ENCODE peak calls at places on chromosomes 2 and 18, in five cellular contexts. D is fibroblast of lung, P is uterus, K is AG10803, Y is breast epithelium. A is an unnamed sample.

GRCh38 chr2:88590998-88591613 is 36.2 kb downstream of the EIF2AK3 start:
- DNase-seq in K (peak), D (peak), P (peak), Y (no peak), A (no peak)

GRCh38 chr18:36296591-36297418 is 708 bp upstream of the FHOD3 start:
- DNase-seq in D (peak), Y (no peak), K (peak), P (peak), A (no peak)

GRCh38 chr18:25288340-25288955 is 63.5 kb downstream of the ZNF521 start:
- DNase-seq in P (no peak), Y (no peak), K (no peak), D (no peak), A (no peak)

GRCh38 chr2:109474319-109474825 is 139.4 kb downstream of the SEPTIN10 start:
- DNase-seq in D (no peak), K (no peak), P (no peak), Y (no peak), A (no peak)

GRCh38 chr18:10892801-10893595 is 256.4 kb downstream of the PIEZO2 start:
- DNase-seq in Y (no peak), P (no peak), K (peak), D (no peak), A (no peak)

GRCh38 chr18:43420950-43421349 is 143.7 kb upstream of the SYT4 start:
- DNase-seq in K (no peak), P (no peak), Y (no peak), D (no peak), A (no peak)

GRCh38 chr2:9657083-9657482 is 26.3 kb upstream of the YWHAQ start:
- DNase-seq in P (no peak), D (no peak), Y (no peak), K (no peak), A (no peak)

GRCh38 chr2:176409671-176410070 is 140.4 kb downstream of the MTX2 start:
- DNase-seq in P (no peak), Y (no peak), D (no peak), K (peak), A (no peak)

GRCh38 chr2:177147834-177148233 is 64.8 kb upstream of the HNRNPA3 start:
- DNase-seq in Y (no peak), P (no peak), K (no peak), D (no peak), A (no peak)

GRCh38 chr2:210955591-210955990 is 399.2 kb downstream of the CPS1 start:
- DNase-seq in D (peak), K (no peak), P (no peak), Y (no peak), A (no peak)

GRCh38 chr2:19902272-19902730 is 518 bp upstream of the TTC32 start:
- DNase-seq in P (no peak), Y (no peak), K (no peak), D (no peak), A (no peak)

GRCh38 chr2:53859354-53860159 is at the start of gene GPR75:
- DNase-seq in Y (peak), P (no peak), D (peak), K (peak), A (no peak)

GRCh38 chr2:126769118-126769517 is 113.2 kb downstream of the GYPC start:
- DNase-seq in D (no peak), K (no peak), P (no peak), Y (no peak), A (no peak)

GRCh38 chr2:99425022-99425421 is 64.8 kb downstream of the REV1 start:
- DNase-seq in P (no peak), Y (no peak), K (peak), D (peak), A (no peak)

GRCh38 chr18:2846638-2847340 is at the start of gene EMILIN2:
- DNase-seq in P (peak), K (peak), D (peak), Y (no peak), A (peak)

GRCh38 chr18:56139792-56140254 is 498.6 kb downstream of the TXNL1 start:
- DNase-seq in D (peak), K (peak), P (peak), Y (no peak), A (no peak)

GRCh38 chr2:75464348-75464946 is 96.3 kb downstream of the EVA1A start:
- DNase-seq in D (peak), Y (no peak), P (no peak), K (peak), A (no peak)

GRCh38 chr2:241066171-241066892 is 35.8 kb downstream of the MTERF4 start:
- DNase-seq in D (no peak), Y (no peak), P (no peak), K (no peak), A (no peak)

GRCh38 chr2:152098798-152099654 is at the start of gene CACNB4:
- DNase-seq in K (peak), P (no peak), D (no peak), Y (no peak), A (peak)

GRCh38 chr2:138823651-138824050 is 43.5 kb upstream of the NXPH2 start:
- DNase-seq in Y (no peak), K (no peak), D (no peak), P (no peak), A (no peak)

GRCh38 chr2:232340171-232340935 is 38.2 kb upstream of the ALPP start:
- DNase-seq in D (no peak), Y (peak), P (no peak), K (no peak), A (no peak)

GRCh38 chr2:154556146-154556545 is 142.3 kb upstream of the KCNJ3 start:
- DNase-seq in Y (no peak), D (no peak), K (no peak), P (no peak), A (no peak)

GRCh38 chr2:191051177-191051576 is 37.2 kb upstream of the STAT1 start:
- DNase-seq in D (peak), P (no peak), K (no peak), Y (no peak), A (no peak)

GRCh38 chr2:173647681-173648350 is 293.1 kb downstream of the CDCA7 start:
- DNase-seq in P (no peak), D (peak), Y (no peak), K (peak), A (no peak)

GRCh38 chr18:41038071-41038470 is 917.0 kb upstream of the PIK3C3 start:
- DNase-seq in D (no peak), P (no peak), K (no peak), Y (no peak), A (no peak)

GRCh38 chr18:48053881-48054586 is 123.6 kb upstream of the SMAD2 start:
- DNase-seq in K (no peak), D (no peak), P (no peak), Y (no peak), A (no peak)

GRCh38 chr18:2955966-2956521 is 56.9 kb downstream of the LPIN2 start:
- DNase-seq in Y (no peak), P (no peak), D (no peak), K (peak), A (no peak)

GRCh38 chr2:218659258-218659987 is at the start of the genes BCS1L and ZNF142:
- DNase-seq in K (peak), Y (peak), D (peak), P (peak), A (peak)

GRCh38 chr2:218655751-218656150 is 3.7 kb downstream of the ZNF142 start:
- DNase-seq in K (no peak), Y (no peak), D (no peak), P (no peak), A (no peak)

GRCh38 chr2:218662377-218662776 is 2.9 kb downstream of the BCS1L start:
- DNase-seq in D (no peak), K (no peak), P (no peak), Y (no peak), A (no peak)

GRCh38 chr2:218659988-218660358 is 490 bp downstream of the BCS1L start:
- DNase-seq in K (no peak), P (no peak), D (no peak), Y (no peak), A (no peak)

DNA sequence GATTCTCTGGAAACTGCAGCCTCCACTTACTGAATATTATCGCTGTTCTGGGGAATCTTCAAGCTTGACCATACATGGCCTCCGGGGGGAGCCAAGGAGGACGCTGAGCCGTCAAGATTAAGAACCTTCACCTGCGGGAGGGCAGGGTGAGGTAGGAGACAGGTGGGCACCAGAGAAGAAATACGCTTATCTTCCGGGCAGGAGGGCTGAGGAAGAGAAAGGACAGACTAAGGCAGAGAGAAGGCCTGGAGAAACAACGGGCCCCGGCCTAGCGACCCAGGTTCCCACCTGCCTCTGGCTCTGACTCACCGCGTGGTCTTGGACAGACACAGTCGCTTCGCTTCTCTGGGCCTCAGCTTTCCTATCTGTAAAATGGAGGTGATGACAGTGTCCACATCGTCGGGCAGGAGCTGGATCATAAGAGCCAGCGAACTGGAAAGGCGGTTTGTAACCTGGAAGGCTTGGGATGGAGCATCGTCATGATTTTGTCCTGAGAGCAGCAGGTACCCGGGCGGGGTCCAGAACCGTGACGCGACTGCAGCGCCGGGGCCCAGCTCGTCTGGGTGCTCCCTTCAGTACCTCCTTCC is 659 bp downstream of the ZNF142 start:
- DNase-seq in Y (no peak), D (peak), P (no peak), K (peak), A (peak)
- TF ChIP-seq CTCF in Y (peak), D (peak), P (no peak), K (peak), A (no peak)

DNA sequence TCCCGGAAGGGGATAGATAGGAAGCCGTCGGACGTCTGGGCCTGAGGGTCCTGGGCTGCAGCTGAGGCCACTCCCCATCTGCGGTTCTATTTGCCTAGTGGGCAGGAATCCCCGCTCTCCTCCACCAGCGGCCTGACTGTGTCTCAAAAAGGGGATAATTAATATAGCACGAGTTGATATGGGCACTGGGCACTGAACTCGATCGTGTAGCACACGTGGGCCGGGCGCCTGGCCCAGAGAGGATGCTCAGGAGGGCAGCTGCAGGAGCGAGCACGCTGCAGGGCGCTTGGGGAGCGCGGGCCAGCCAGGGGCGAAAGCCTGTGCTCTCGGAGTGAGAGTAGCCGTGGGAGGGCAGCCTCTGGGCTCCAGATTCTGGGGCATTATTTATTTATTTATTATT is 8.8 kb upstream of the GBX2 start:
- DNase-seq in D (no peak), K (no peak), P (no peak), Y (no peak), A (no peak)
- TF ChIP-seq CTCF in D (no peak), K (no peak), P (no peak), Y (no peak), A (no peak)

DNA sequence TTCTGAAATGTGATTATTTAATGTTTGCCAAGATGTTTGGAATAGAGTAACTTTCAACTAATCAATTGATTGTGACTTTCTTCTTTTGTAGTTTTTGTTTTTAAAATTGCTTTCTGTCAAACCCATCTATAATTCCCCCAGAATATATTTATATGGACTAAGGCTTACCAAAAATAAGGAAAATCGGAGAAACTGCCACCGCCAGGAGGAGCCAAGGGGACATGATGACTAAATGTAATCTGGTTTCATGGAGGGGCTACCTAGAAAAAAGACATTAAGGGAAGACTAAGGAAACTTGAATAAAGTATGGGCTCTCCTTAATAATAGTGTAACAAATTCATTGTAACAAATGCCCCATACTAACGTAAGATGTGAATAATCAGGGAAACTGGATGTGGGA is 19.5 kb downstream of the BOLA3 start:
- DNase-seq in P (no peak), Y (no peak), K (no peak), D (no peak), A (no peak)
- TF ChIP-seq CTCF in P (no peak), Y (no peak), K (peak), D (peak), A (no peak)

DNA sequence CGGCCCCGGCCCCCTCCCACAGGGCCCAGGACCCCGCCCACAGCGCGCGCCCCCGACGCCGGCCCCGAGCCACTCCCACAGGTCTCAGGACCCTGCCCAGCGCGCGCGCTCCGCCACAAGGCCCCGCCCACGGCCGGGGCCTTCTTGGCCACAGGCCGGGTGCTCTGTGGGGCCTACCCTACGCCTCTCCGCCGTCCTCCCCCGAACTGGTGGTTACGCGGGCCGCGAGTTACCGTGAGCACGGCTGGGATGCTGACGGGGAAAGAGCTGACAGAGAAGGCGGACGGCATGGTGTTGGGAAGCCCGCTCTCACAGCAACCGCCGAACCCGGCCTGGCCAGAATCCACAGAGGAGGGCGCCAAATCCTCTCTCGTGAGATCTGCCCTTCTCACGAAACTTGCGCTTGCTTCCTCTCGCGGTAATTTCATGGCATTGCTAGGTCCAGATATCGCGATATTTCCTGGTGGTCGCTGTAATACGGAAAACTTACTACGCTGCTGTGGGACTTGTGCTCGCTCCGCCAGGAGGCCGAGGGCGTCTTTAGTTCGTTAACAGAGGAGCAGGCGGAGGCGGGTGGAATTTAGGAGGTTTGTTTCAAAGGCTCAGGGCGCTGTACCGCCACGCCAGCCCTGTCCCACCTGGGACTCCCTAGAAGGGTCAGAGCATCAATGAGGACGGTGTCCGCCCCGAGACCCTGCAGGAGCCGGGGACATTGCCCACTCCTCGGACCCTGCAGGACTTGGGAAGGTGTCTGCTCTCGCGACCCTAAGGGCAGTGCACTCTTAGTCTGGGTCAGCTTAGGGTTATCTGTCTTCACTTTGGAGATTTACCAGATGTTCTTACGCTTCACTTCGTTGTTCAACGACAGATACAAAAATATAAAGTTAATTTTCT is at the start of gene TMEM18:
- DNase-seq in P (peak), K (peak), Y (peak), D (peak), A (peak)
- TF ChIP-seq CTCF in P (peak), K (peak), Y (peak), D (peak), A (no peak)

GRCh38 chr2:102033028-102033749 is 41.4 kb downstream of the IL1R2 start:
- DNase-seq in K (peak), Y (peak), P (peak), D (peak), A (peak)
- TF ChIP-seq CTCF in K (peak), Y (no peak), P (no peak), D (peak), A (no peak)

GRCh38 chr2:166625670-166626069 is 131.6 kb upstream of the SCN7A start:
- DNase-seq in Y (no peak), P (no peak), K (no peak), D (peak), A (no peak)

GRCh38 chr2:166628478-166629136 is 134.6 kb upstream of the SCN7A start:
- DNase-seq in P (no peak), D (no peak), K (no peak), Y (no peak), A (no peak)

GRCh38 chr2:166632616-166633015 is 138.6 kb upstream of the SCN7A start:
- DNase-seq in K (peak), Y (no peak), D (peak), P (no peak), A (no peak)

GRCh38 chr2:166627893-166628292 is 133.8 kb upstream of the SCN7A start:
- DNase-seq in P (no peak), D (no peak), K (no peak), Y (no peak), A (no peak)
- TF ChIP-seq CTCF in P (no peak), D (peak), K (no peak), Y (no peak), A (no peak)

A was measured in activated B cell treated with CpG ODN at 0.5 μM for 24 hours.